ENCODE peak calls at places on chromosomes 2 and 18, in seven cellular contexts. J, P, K, N, F, C and W are unnamed samples.
A peak's percentile ranks its signal among the peaks of the same experiment; 100 is the strongest.

GRCh38 chr18:22494771-22495170 is 77.1 kb upstream of the CTAGE1 start:
- DNase-seq in J (no peak), C (no peak), K (no peak), N (no peak), P (peak; percentile 64), F (peak; percentile 45), W (no peak)

GRCh38 chr18:23591011-23591410 is 4.7 kb upstream of the NPC1 start:
- DNase-seq in J (peak; percentile 5), C (no peak), N (no peak), P (peak; percentile 24), F (no peak), K (no peak), W (no peak)

GRCh38 chr2:904243-905024 is 46.2 kb upstream of the SNTG2 start:
- DNase-seq in P (no peak), K (no peak), C (no peak), J (peak; percentile 19), F (no peak), N (peak; percentile 33), W (no peak)

GRCh38 chr2:24365051-24365450 is 4.7 kb upstream of the ITSN2 start:
- DNase-seq in C (no peak), P (no peak), N (no peak), J (no peak), K (no peak), F (no peak), W (no peak)

GRCh38 chr18:614980-615607 is 18.3 kb downstream of the CLUL1 start:
- DNase-seq in P (no peak), C (no peak), F (no peak), J (no peak), K (no peak), N (no peak), W (no peak)

GRCh38 chr18:67269206-67269605 is 247.3 kb downstream of the DSEL start:
- DNase-seq in J (no peak), C (no peak), P (no peak), F (no peak), N (no peak), K (no peak), W (no peak)

GRCh38 chr2:106113362-106113971 is 80.6 kb downstream of the UXS1 start:
- DNase-seq in N (no peak), C (no peak), K (no peak), F (no peak), J (no peak), P (no peak), W (peak; percentile 16)

GRCh38 chr2:20962939-20963543 is 80.8 kb downstream of the APOB start:
- DNase-seq in C (peak; percentile 27), F (peak; percentile 62), K (peak; percentile 71), P (peak; percentile 48), J (peak; percentile 80), N (peak; percentile 80), W (peak; percentile 88)

GRCh38 chr2:102094917-102095316 is 47.6 kb upstream of the IL1R1 start:
- DNase-seq in P (peak; percentile 98), N (no peak), C (no peak), K (no peak), F (peak; percentile 97), J (peak; percentile 35), W (peak; percentile 99)

GRCh38 chr2:235495373-235496238 is 1.8 kb downstream of the AGAP1 start:
- DNase-seq in J (no peak), P (no peak), F (no peak), N (no peak), C (no peak), K (no peak), W (no peak)

GRCh38 chr2:70887550-70888229 is 48.0 kb upstream of the ATP6V1B1 start:
- DNase-seq in K (no peak), C (no peak), F (no peak), N (peak; percentile 86), J (no peak), P (no peak), W (no peak)

GRCh38 chr2:236720974-236721600 is 151.5 kb downstream of the ACKR3 start:
- DNase-seq in P (no peak), J (no peak), N (no peak), C (no peak), K (no peak), F (no peak), W (no peak)

GRCh38 chr2:40658917-40659316 is 207.0 kb upstream of the SLC8A1 start:
- DNase-seq in P (peak; percentile 40), C (no peak), F (peak; percentile 8), J (peak; percentile 69), N (peak; percentile 31), K (peak; percentile 40), W (no peak)

GRCh38 chr2:238860966-238861730 is 13.3 kb downstream of the TWIST2 start:
- DNase-seq in P (no peak), N (no peak), F (no peak), J (no peak), K (no peak), C (no peak), W (peak; percentile 35)

GRCh38 chr2:74566423-74567085 is 12.0 kb downstream of the DOK1 start:
- DNase-seq in J (no peak), P (peak; percentile 75), K (no peak), F (peak; percentile 47), N (no peak), C (no peak), W (no peak)

GRCh38 chr2:42053791-42054656 is 6.2 kb downstream of the PKDCC start:
- DNase-seq in K (no peak), N (no peak), F (peak; percentile 51), P (no peak), C (no peak), J (no peak), W (no peak)

GRCh38 chr2:227785293-227785692 is 28.3 kb upstream of the CCL20 start:
- DNase-seq in K (no peak), F (no peak), N (no peak), C (no peak), J (no peak), P (no peak), W (no peak)

GRCh38 chr2:216083464-216084279 is 2.0 kb downstream of the TMEM169 start:
- DNase-seq in C (no peak), K (peak; percentile 88), F (peak; percentile 78), J (peak; percentile 68), N (peak; percentile 50), P (peak; percentile 83), W (no peak)

GRCh38 chr2:238158018-238158806 is 558 bp upstream of the ERFE start:
- DNase-seq in F (no peak), P (no peak), J (no peak), K (no peak), N (no peak), C (no peak), W (no peak)

GRCh38 chr2:55175254-55176093 is 56.6 kb downstream of the CLHC1 start:
- DNase-seq in C (no peak), N (no peak), J (peak; percentile 47), F (peak; percentile 80), K (no peak), P (peak; percentile 87), W (peak; percentile 76)

GRCh38 chr2:127479866-127480743 is 46.2 kb downstream of the IWS1 start:
- DNase-seq in F (no peak), J (peak; percentile 77), C (no peak), N (peak; percentile 73), P (no peak), K (peak; percentile 57), W (no peak)

GRCh38 chr2:232260075-232260474 is 118.5 kb upstream of the ALPP start:
- DNase-seq in P (peak; percentile 93), F (peak; percentile 96), K (no peak), J (no peak), C (no peak), N (no peak), W (peak; percentile 63)

GRCh38 chr2:36463365-36463764 is 107.8 kb downstream of the CRIM1 start:
- DNase-seq in C (no peak), N (no peak), K (no peak), F (no peak), P (no peak), J (no peak), W (no peak)

GRCh38 chr2:201116115-201116958 is at the start of gene CFLAR:
- DNase-seq in F (peak; percentile 86), C (no peak), J (peak; percentile 22), N (peak; percentile 55), P (peak; percentile 75), K (no peak), W (peak; percentile 84)

GRCh38 chr2:178761759-178762371 is 45.4 kb downstream of the TTN start:
- DNase-seq in J (peak; percentile 66), C (peak; percentile 3), P (peak; percentile 49), N (no peak), K (peak; percentile 43), F (peak; percentile 43), W (peak; percentile 12)

GRCh38 chr2:1995584-1995983 is 251.3 kb upstream of the PXDN start:
- DNase-seq in P (no peak), F (no peak), K (no peak), C (no peak), J (no peak), N (no peak), W (no peak)
- H3K4ac ChIP-seq in P (no peak overlapping the region), F (no peak overlapping the region), K (no peak overlapping the region), C (no peak overlapping the region), J (no peak overlapping the region), N (no peak overlapping the region), W (no peak overlapping the region)

DNA sequence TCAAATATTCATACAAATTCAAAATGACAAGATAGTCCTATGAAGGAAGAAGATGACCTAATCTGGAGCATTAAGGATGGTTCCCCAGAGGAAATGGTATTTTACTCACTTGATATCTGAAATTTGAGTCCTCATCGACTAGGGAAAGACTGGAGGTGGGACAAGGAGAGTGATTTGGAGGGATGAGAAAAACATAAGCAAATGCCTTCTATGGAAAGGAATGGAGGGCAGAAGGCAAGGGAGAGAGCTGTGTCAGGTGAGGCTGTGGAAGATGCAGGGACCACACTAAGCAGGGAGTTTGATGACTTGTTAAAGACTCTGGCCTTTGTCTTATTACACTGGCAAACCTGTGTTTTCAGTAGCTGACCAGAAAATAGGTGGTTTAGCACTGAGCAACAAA is 38.4 kb downstream of the CALCRL start:
- DNase-seq in N (no peak), P (no peak), F (no peak), J (no peak), K (no peak), C (no peak), W (no peak)
- H3K9ac ChIP-seq in N (no peak overlapping the region), P (no peak overlapping the region), F (no peak overlapping the region), J (no peak overlapping the region), K (no peak overlapping the region), C (no peak overlapping the region), W (no peak overlapping the region)

GRCh38 chr2:39636306-39636705 is 29.4 kb upstream of the TMEM178A start:
- DNase-seq in K (no peak), C (no peak), J (no peak), P (no peak), F (no peak), N (no peak), W (no peak)
- H2BK120ac ChIP-seq in K (no peak overlapping the region), C (no peak overlapping the region), J (no peak overlapping the region), P (no peak overlapping the region), F (no peak overlapping the region), N (no peak overlapping the region), W (no peak overlapping the region)

DNA sequence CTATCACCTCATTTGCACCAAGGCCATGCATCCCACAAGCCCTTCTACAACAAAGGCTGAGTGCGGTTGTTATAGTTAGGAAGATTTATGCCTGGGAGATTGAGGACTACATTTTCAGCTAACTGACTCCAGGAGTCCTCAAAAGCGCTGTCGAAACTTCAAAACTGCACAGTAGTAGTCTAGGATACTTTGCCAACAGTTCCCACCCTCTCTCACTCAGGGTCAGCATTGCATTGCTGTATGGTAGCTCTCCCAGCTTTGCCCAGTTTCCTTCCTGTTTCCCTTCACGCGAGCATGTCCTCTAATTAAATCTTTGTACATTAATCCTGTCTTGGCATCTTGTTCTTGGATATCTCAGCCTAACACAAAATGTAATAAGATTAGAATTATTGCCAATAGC is 420.6 kb upstream of the UBE2E3 start:
- DNase-seq in N (no peak), C (no peak), K (no peak), F (no peak), P (no peak), J (peak; percentile 22), W (no peak)
- H3K4ac ChIP-seq in N (no peak overlapping the region), C (no peak overlapping the region), K (no peak overlapping the region), F (no peak overlapping the region), P (peak overlapping the region; percentile 53), J (no peak overlapping the region), W (no peak overlapping the region)